ENCODE peak calls at places on chromosome 19, in five cellular contexts. One of them, this sample, is unnamed.

GRCh38 chr19:38234615-38235014 is 10.6 kb upstream of the DPF1 start:
- DNase-seq in CD8-positive, alpha-beta T cell: no peak
- DNase-seq in aorta: no peak
- DNase-seq in endothelial cell of umbilical vein: no peak
- DNase-seq in upper lobe of left lung: no peak
- DNase-seq in this sample: no peak

GRCh38 chr19:40445945-40446784 is 2.0 kb upstream of the SERTAD3 start:
- DNase-seq in CD8-positive, alpha-beta T cell: no peak
- DNase-seq in aorta: no peak
- DNase-seq in endothelial cell of umbilical vein: no peak
- DNase-seq in upper lobe of left lung: no peak
- DNase-seq in this sample: no peak

GRCh38 chr19:7562646-7563393 is 27.3 kb downstream of the PNPLA6 start:
- DNase-seq in CD8-positive, alpha-beta T cell: no peak
- DNase-seq in aorta: no peak
- DNase-seq in endothelial cell of umbilical vein: no peak
- DNase-seq in upper lobe of left lung: no peak
- DNase-seq in this sample: no peak

GRCh38 chr19:10007811-10008211 is 2.5 kb downstream of the COL5A3 start:
- DNase-seq in CD8-positive, alpha-beta T cell: no peak
- DNase-seq in aorta: no peak
- DNase-seq in endothelial cell of umbilical vein: no peak
- DNase-seq in upper lobe of left lung: no peak
- DNase-seq in this sample: no peak

GRCh38 chr19:35013047-35013819 is 13.1 kb downstream of the GRAMD1A start:
- DNase-seq in CD8-positive, alpha-beta T cell: peak
- DNase-seq in aorta: peak
- DNase-seq in endothelial cell of umbilical vein: peak
- DNase-seq in upper lobe of left lung: peak
- DNase-seq in this sample: peak

GRCh38 chr19:34480491-34480890 is 1.1 kb upstream of the WTIP start:
- DNase-seq in CD8-positive, alpha-beta T cell: no peak
- DNase-seq in aorta: no peak
- DNase-seq in endothelial cell of umbilical vein: no peak
- DNase-seq in upper lobe of left lung: peak
- DNase-seq in this sample: no peak

GRCh38 chr19:41515054-41515652 is 60.8 kb upstream of the CEACAM21 start:
- DNase-seq in CD8-positive, alpha-beta T cell: no peak
- DNase-seq in aorta: no peak
- DNase-seq in endothelial cell of umbilical vein: no peak
- DNase-seq in upper lobe of left lung: peak
- DNase-seq in this sample: no peak

GRCh38 chr19:44807652-44808462 is 1.0 kb upstream of the BCAM start:
- DNase-seq in CD8-positive, alpha-beta T cell: no peak
- DNase-seq in aorta: no peak
- DNase-seq in endothelial cell of umbilical vein: peak
- DNase-seq in upper lobe of left lung: no peak
- DNase-seq in this sample: no peak

GRCh38 chr19:29040951-29041350 is 172.0 kb downstream of the UQCRFS1 start:
- DNase-seq in CD8-positive, alpha-beta T cell: no peak
- DNase-seq in aorta: no peak
- DNase-seq in endothelial cell of umbilical vein: no peak
- DNase-seq in upper lobe of left lung: no peak
- DNase-seq in this sample: no peak

GRCh38 chr19:58182577-58182988 is 278 bp upstream of the ZNF274 start:
- DNase-seq in CD8-positive, alpha-beta T cell: peak
- DNase-seq in aorta: no peak
- DNase-seq in endothelial cell of umbilical vein: no peak
- DNase-seq in upper lobe of left lung: no peak
- DNase-seq in this sample: no peak

GRCh38 chr19:33789344-33789743 is 7.3 kb upstream of the KCTD15 start:
- DNase-seq in CD8-positive, alpha-beta T cell: no peak
- DNase-seq in aorta: no peak
- DNase-seq in endothelial cell of umbilical vein: no peak
- DNase-seq in upper lobe of left lung: no peak
- DNase-seq in this sample: no peak

GRCh38 chr19:49150106-49150943 is 4.9 kb downstream of the HRC start:
- DNase-seq in CD8-positive, alpha-beta T cell: peak
- DNase-seq in aorta: peak
- DNase-seq in endothelial cell of umbilical vein: peak
- DNase-seq in upper lobe of left lung: peak
- DNase-seq in this sample: peak

GRCh38 chr19:38047641-38048040 is 140.6 kb downstream of the SIPA1L3 start:
- DNase-seq in CD8-positive, alpha-beta T cell: no peak
- DNase-seq in aorta: no peak
- DNase-seq in endothelial cell of umbilical vein: no peak
- DNase-seq in upper lobe of left lung: peak
- DNase-seq in this sample: no peak

GRCh38 chr19:10095948-10096614 is 6.4 kb downstream of the ANGPTL6 start:
- DNase-seq in CD8-positive, alpha-beta T cell: peak
- DNase-seq in aorta: peak
- DNase-seq in endothelial cell of umbilical vein: peak
- DNase-seq in upper lobe of left lung: peak
- DNase-seq in this sample: peak

GRCh38 chr19:3108775-3109174 is 14.6 kb downstream of the GNA11 start:
- DNase-seq in CD8-positive, alpha-beta T cell: peak
- DNase-seq in aorta: no peak
- DNase-seq in endothelial cell of umbilical vein: peak
- DNase-seq in upper lobe of left lung: peak
- DNase-seq in this sample: peak

GRCh38 chr19:5929646-5930045 is 15.6 kb downstream of the CAPS start:
- DNase-seq in CD8-positive, alpha-beta T cell: no peak
- DNase-seq in aorta: no peak
- DNase-seq in endothelial cell of umbilical vein: no peak
- DNase-seq in upper lobe of left lung: no peak
- DNase-seq in this sample: no peak

GRCh38 chr19:28508666-28509065 is 704.3 kb downstream of the UQCRFS1 start:
- DNase-seq in CD8-positive, alpha-beta T cell: no peak
- DNase-seq in aorta: no peak
- DNase-seq in endothelial cell of umbilical vein: no peak
- DNase-seq in upper lobe of left lung: no peak
- DNase-seq in this sample: no peak

GRCh38 chr19:49809987-49810389 is 3.1 kb downstream of the FUZ start:
- DNase-seq in CD8-positive, alpha-beta T cell: no peak
- DNase-seq in aorta: no peak
- DNase-seq in endothelial cell of umbilical vein: no peak
- DNase-seq in upper lobe of left lung: no peak
- DNase-seq in this sample: no peak

GRCh38 chr19:18883530-18884304 is 12.2 kb downstream of the CERS1 start:
- DNase-seq in CD8-positive, alpha-beta T cell: no peak
- DNase-seq in aorta: no peak
- DNase-seq in endothelial cell of umbilical vein: no peak
- DNase-seq in upper lobe of left lung: peak
- DNase-seq in this sample: no peak

GRCh38 chr19:12723643-12724426 is at the start of gene TNPO2:
- DNase-seq in CD8-positive, alpha-beta T cell: peak
- DNase-seq in aorta: peak
- DNase-seq in endothelial cell of umbilical vein: peak
- DNase-seq in upper lobe of left lung: no peak
- DNase-seq in this sample: peak

GRCh38 chr19:52896431-52897148 is 845 bp downstream of the ZNF320 start:
- DNase-seq in CD8-positive, alpha-beta T cell: peak
- DNase-seq in aorta: no peak
- DNase-seq in endothelial cell of umbilical vein: no peak
- DNase-seq in upper lobe of left lung: no peak
- DNase-seq in this sample: no peak

GRCh38 chr19:12675940-12676339 is 5.7 kb downstream of the DHPS start:
- DNase-seq in CD8-positive, alpha-beta T cell: no peak
- DNase-seq in aorta: no peak
- DNase-seq in endothelial cell of umbilical vein: no peak
- DNase-seq in upper lobe of left lung: no peak
- DNase-seq in this sample: no peak

GRCh38 chr19:3266792-3267469 is 42.5 kb downstream of the CELF5 start:
- DNase-seq in CD8-positive, alpha-beta T cell: no peak
- DNase-seq in aorta: no peak
- DNase-seq in endothelial cell of umbilical vein: no peak
- DNase-seq in upper lobe of left lung: no peak
- DNase-seq in this sample: no peak

GRCh38 chr19:33419763-33420080 is 46.2 kb downstream of the CEBPG start:
- DNase-seq in CD8-positive, alpha-beta T cell: no peak
- DNase-seq in aorta: no peak
- DNase-seq in endothelial cell of umbilical vein: no peak
- DNase-seq in upper lobe of left lung: no peak
- DNase-seq in this sample: no peak

GRCh38 chr19:33724021-33724722 is 72.5 kb upstream of the KCTD15 start:
- DNase-seq in CD8-positive, alpha-beta T cell: no peak
- DNase-seq in aorta: peak
- DNase-seq in endothelial cell of umbilical vein: no peak
- DNase-seq in upper lobe of left lung: peak
- DNase-seq in this sample: no peak

GRCh38 chr19:5838437-5839311 is 828 bp downstream of the FUT6 start:
- DNase-seq in CD8-positive, alpha-beta T cell: no peak
- DNase-seq in aorta: no peak
- DNase-seq in endothelial cell of umbilical vein: no peak
- DNase-seq in upper lobe of left lung: no peak
- DNase-seq in this sample: no peak

GRCh38 chr19:4379383-4380253 is 20.7 kb downstream of the SH3GL1 start:
- DNase-seq in CD8-positive, alpha-beta T cell: peak
- DNase-seq in aorta: no peak
- DNase-seq in endothelial cell of umbilical vein: peak
- DNase-seq in upper lobe of left lung: peak
- DNase-seq in this sample: peak

GRCh38 chr19:29714371-29714952 is 599 bp downstream of the C19orf12 start:
- DNase-seq in CD8-positive, alpha-beta T cell: peak
- DNase-seq in aorta: peak
- DNase-seq in endothelial cell of umbilical vein: no peak
- DNase-seq in upper lobe of left lung: no peak
- DNase-seq in this sample: no peak

GRCh38 chr19:49339364-49340068 is 4.3 kb downstream of the CD37 start:
- DNase-seq in CD8-positive, alpha-beta T cell: no peak
- DNase-seq in aorta: peak
- DNase-seq in endothelial cell of umbilical vein: peak
- DNase-seq in upper lobe of left lung: peak
- DNase-seq in this sample: peak

GRCh38 chr19:30349131-30349730 is 23.0 kb upstream of the ZNF536 start:
- DNase-seq in CD8-positive, alpha-beta T cell: no peak
- DNase-seq in aorta: no peak
- DNase-seq in endothelial cell of umbilical vein: no peak
- DNase-seq in upper lobe of left lung: no peak
- DNase-seq in this sample: no peak

GRCh38 chr19:1270168-1270853 is 1.2 kb downstream of the CIRBP start:
- DNase-seq in CD8-positive, alpha-beta T cell: no peak
- DNase-seq in aorta: no peak
- DNase-seq in endothelial cell of umbilical vein: no peak
- DNase-seq in upper lobe of left lung: peak
- DNase-seq in this sample: peak

GRCh38 chr19:38250821-38251563 is 5.2 kb downstream of the PPP1R14A start:
- DNase-seq in CD8-positive, alpha-beta T cell: no peak
- DNase-seq in aorta: peak
- DNase-seq in endothelial cell of umbilical vein: no peak
- DNase-seq in upper lobe of left lung: peak
- DNase-seq in this sample: peak

GRCh38 chr19:16778796-16779411 is 50.3 kb upstream of the SIN3B start:
- DNase-seq in CD8-positive, alpha-beta T cell: peak
- DNase-seq in aorta: no peak
- DNase-seq in endothelial cell of umbilical vein: peak
- DNase-seq in upper lobe of left lung: no peak
- DNase-seq in this sample: peak

GRCh38 chr19:5809053-5809452 is 4.2 kb downstream of the NRTN start:
- DNase-seq in CD8-positive, alpha-beta T cell: no peak
- DNase-seq in aorta: no peak
- DNase-seq in endothelial cell of umbilical vein: no peak
- DNase-seq in upper lobe of left lung: no peak
- DNase-seq in this sample: no peak